ENCODE peak calls at places on chromosomes 12 and 14, in five cellular contexts. K, A, O, C and L are unnamed samples.

GRCh38 chr12:2794261-2794735 is 472 bp upstream of the FKBP4 start:
- DNase-seq in O (no peak), K (peak), A (peak), C (peak), L (peak)

GRCh38 chr12:117718141-117718540 is 250.6 kb downstream of the KSR2 start:
- DNase-seq in O (no peak), A (no peak), C (no peak), K (no peak), L (no peak)

GRCh38 chr12:12839886-12840285 is 26.7 kb downstream of the DDX47 start:
- DNase-seq in A (no peak), O (no peak), C (no peak), K (no peak), L (no peak)

GRCh38 chr12:126617312-126617711 is 1552.1 kb downstream of the AACS start:
- DNase-seq in O (no peak), A (no peak), K (no peak), C (no peak), L (no peak)

GRCh38 chr12:105928436-105928835 is 210.3 kb downstream of the NUAK1 start:
- DNase-seq in C (no peak), O (no peak), K (no peak), A (no peak), L (no peak)

GRCh38 chr12:82040987-82041743 is 282.0 kb upstream of the PPFIA2 start:
- DNase-seq in C (no peak), A (no peak), K (no peak), O (no peak), L (no peak)

GRCh38 chr14:68670344-68670725 is 122.5 kb downstream of the ZFP36L1 start:
- DNase-seq in O (no peak), C (peak), K (no peak), A (no peak), L (no peak)

GRCh38 chr14:53766106-53766505 is 190.5 kb downstream of the BMP4 start:
- DNase-seq in K (no peak), C (no peak), A (no peak), O (no peak), L (no peak)

GRCh38 chr12:11171953-11172675 is 1.1 kb downstream of the SMIM10L1 start:
- DNase-seq in A (no peak), C (no peak), K (no peak), O (peak), L (no peak)

GRCh38 chr14:85607571-85608219 is 77.8 kb downstream of the FLRT2 start:
- DNase-seq in C (no peak), O (no peak), K (no peak), A (no peak), L (no peak)

GRCh38 chr12:116078396-116078795 is 199.1 kb downstream of the MED13L start:
- DNase-seq in O (no peak), K (no peak), C (no peak), A (no peak), L (no peak)

GRCh38 chr14:75568791-75569190 is 9.6 kb upstream of the FLVCR2 start:
- DNase-seq in O (no peak), A (no peak), C (no peak), K (no peak), L (no peak)

GRCh38 chr14:79658224-79658623 is 553.1 kb downstream of the DIO2 start:
- DNase-seq in A (no peak), C (no peak), O (no peak), K (no peak), L (no peak)

GRCh38 chr12:6383572-6384498 is at the start of gene LTBR:
- DNase-seq in A (peak), O (peak), K (no peak), C (no peak), L (peak)

GRCh38 chr12:2988494-2988893 is 29.3 kb downstream of the TEAD4 start:
- DNase-seq in A (no peak), O (no peak), C (no peak), K (no peak), L (no peak)

GRCh38 chr14:86654558-86655184 is 1124.7 kb downstream of the FLRT2 start:
- DNase-seq in A (no peak), K (peak), O (peak), C (no peak), L (no peak)

GRCh38 chr14:32345311-32345771 is 16.2 kb downstream of the AKAP6 start:
- DNase-seq in A (no peak), O (no peak), C (no peak), K (no peak), L (no peak)
- TF ChIP-seq CTCF in A (no peak), O (no peak), C (no peak), K (no peak), L (no peak)

DNA sequence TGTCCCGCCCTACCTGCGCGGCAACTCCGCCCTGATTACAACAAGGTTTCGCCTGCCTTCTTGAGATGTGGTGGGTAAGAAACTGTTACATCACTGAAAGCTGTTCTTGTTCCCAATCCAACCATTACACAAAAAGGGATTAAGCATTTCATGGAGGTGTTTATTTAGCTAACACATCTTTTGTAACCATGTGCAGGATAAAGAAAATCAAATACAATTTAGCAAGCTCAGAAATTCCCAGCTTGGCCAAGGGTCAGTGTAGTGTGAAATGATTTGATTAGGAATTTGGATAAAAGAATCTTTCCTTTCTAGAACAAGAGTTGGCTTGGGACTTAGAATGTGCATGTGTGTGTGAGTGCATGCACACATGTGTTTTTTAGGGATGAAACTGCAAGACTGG is 6.3 kb downstream of the FOXN4 start:
- DNase-seq in A (no peak), K (no peak), O (no peak), C (no peak), L (no peak)
- TF ChIP-seq CTCF in A (no peak), K (no peak), O (no peak), C (no peak), L (no peak)

GRCh38 chr12:84960918-84961317 is 48.3 kb upstream of the SLC6A15 start:
- DNase-seq in A (no peak), O (no peak), C (no peak), K (no peak), L (no peak)
- TF ChIP-seq CTCF in A (no peak), O (no peak), C (no peak), K (no peak), L (no peak)

GRCh38 chr12:94287245-94287628 is 138.9 kb downstream of the PLXNC1 start:
- DNase-seq in A (no peak), C (no peak), K (no peak), O (no peak), L (no peak)
- TF ChIP-seq CTCF in A (no peak), C (no peak), K (no peak), O (no peak), L (no peak)